ENCODE peak calls at places on chromosomes 2 and 18, in nine cellular contexts. V, L, U, Q, H, W, N, I and O are unnamed samples.

GRCh38 chr18:22169011-22169888 is at the start of gene GATA6:
- DNase-seq in V (peak; percentile 90), L (peak; percentile 93), U (peak; percentile 92), Q (peak; percentile 85), H (peak; percentile 82), W (peak; percentile 81), N (no peak), I (peak; percentile 85), O (peak; percentile 57)

GRCh38 chr2:216695401-216695821 is at the start of gene IGFBP5:
- DNase-seq in V (peak; percentile 92), L (peak; percentile 89), U (peak; percentile 61), Q (no peak), H (peak; percentile 91), W (peak; percentile 73), N (no peak), I (no peak), O (no peak)

GRCh38 chr2:219119422-219120043 is 41.1 kb downstream of the NHEJ1 start:
- DNase-seq in V (peak; percentile 70), L (peak; percentile 60), U (peak; percentile 56), Q (peak; percentile 35), H (peak; percentile 81), W (peak; percentile 67), N (no peak), I (peak; percentile 27), O (no peak)

GRCh38 chr2:237894396-237894979 is 35.1 kb downstream of the RAMP1 start:
- DNase-seq in V (no peak), L (no peak), U (no peak), Q (no peak), H (no peak), W (no peak), N (no peak), I (no peak), O (no peak)

GRCh38 chr2:143058795-143059194 is 70.4 kb upstream of the ARHGAP15 start:
- DNase-seq in V (no peak), L (no peak), U (no peak), Q (no peak), H (no peak), W (no peak), N (no peak), I (no peak), O (no peak)

GRCh38 chr2:59884166-59884565 is 669.3 kb downstream of the BCL11A start:
- DNase-seq in V (no peak), L (no peak), U (no peak), Q (peak; percentile 5), H (no peak), W (no peak), N (no peak), I (no peak), O (no peak)

GRCh38 chr18:79928563-79928960 is 22.9 kb downstream of the SLC66A2 start:
- DNase-seq in V (no peak), L (no peak), U (no peak), Q (no peak), H (no peak), W (no peak), N (no peak), I (no peak), O (no peak)

GRCh38 chr18:64415218-64415617 is 266.3 kb upstream of the LINC00305 start:
- DNase-seq in V (no peak), L (no peak), U (no peak), Q (no peak), H (no peak), W (no peak), N (no peak), I (no peak), O (no peak)

GRCh38 chr2:241185961-241186360 is 2.5 kb upstream of the ANO7 start:
- DNase-seq in V (no peak), L (no peak), U (no peak), Q (no peak), H (no peak), W (no peak), N (no peak), I (no peak), O (no peak)

GRCh38 chr2:85889648-85890281 is 975 bp upstream of the ST3GAL5 start:
- DNase-seq in V (no peak), L (peak; percentile 28), U (no peak), Q (no peak), H (no peak), W (no peak), N (no peak), I (no peak), O (no peak)

GRCh38 chr2:120523766-120524165 is 177.8 kb downstream of the INHBB start:
- DNase-seq in V (no peak), L (no peak), U (no peak), Q (no peak), H (no peak), W (no peak), N (no peak), I (no peak), O (no peak)

GRCh38 chr2:120526997-120527945 is 181.3 kb downstream of the INHBB start:
- DNase-seq in V (no peak), L (no peak), U (no peak), Q (no peak), H (no peak), W (no peak), N (no peak), I (no peak), O (no peak)

GRCh38 chr2:120526047-120526562 is 180.2 kb downstream of the INHBB start:
- DNase-seq in V (no peak), L (no peak), U (no peak), Q (no peak), H (no peak), W (no peak), N (no peak), I (no peak), O (no peak)

GRCh38 chr2:120524174-120524573 is 178.2 kb downstream of the INHBB start:
- DNase-seq in V (no peak), L (no peak), U (no peak), Q (no peak), H (no peak), W (no peak), N (no peak), I (no peak), O (no peak)

DNA sequence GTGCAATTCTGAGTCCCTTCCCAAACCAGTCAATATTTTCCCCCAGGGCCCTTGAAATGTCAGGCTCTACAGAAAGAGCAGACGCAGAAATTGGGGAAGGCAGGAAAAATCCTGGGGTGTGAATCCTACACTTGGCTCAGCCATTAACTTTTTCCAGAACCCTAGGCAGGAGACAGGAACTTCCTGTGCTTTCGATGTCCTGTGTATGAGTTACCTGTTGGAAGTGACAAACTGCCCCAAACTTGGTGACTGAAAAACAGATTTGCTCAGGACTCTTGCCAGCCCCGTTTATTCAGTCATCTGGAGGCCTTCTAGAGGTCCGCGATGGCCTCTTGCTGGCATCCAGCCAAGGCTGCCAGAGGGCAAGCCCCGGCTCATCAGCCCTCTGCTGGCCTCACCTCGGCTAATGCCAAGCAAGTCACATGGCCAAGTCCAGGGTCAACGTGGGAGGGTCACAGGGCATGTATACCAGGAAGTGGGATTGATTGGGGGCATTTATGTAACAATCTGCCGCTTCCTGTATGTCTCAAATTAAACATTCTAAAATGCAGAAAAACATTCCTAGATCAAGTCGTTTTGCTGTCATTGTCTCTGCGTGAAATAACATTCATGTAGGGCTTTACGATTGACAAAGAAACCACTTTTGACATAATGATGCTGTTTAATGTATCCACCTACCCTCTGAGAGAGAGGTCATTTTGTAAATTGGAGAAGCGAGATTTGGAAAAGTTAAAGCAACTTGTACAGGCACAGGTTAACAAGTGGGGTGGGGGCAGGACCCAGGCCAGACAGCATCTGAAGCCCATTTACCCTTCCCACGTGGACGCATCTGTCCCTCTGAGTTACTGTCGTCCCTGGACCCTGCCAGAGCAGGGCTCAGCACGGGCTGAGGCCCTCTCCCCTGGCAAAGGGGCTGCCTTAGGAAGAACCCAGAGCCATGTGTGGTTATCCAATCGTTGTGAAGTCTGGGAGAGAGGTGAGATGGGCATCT is 179.4 kb downstream of the INHBB start:
- DNase-seq in V (peak; percentile 38), L (no peak), U (no peak), Q (no peak), H (peak; percentile 47), W (no peak), N (no peak), I (no peak), O (no peak)
- TF ChIP-seq CTCF in V (no peak), L (no peak), U (no peak), Q (no peak), H (no peak), W (no peak), N (no peak), I (no peak), O (no peak)

GRCh38 chr2:33077841-33078240 is 131.1 kb downstream of the LTBP1 start:
- DNase-seq in V (no peak), L (no peak), U (no peak), Q (no peak), H (no peak), W (no peak), N (no peak), I (no peak), O (no peak)
- H3K4me3 ChIP-seq in V (no peak overlapping the region), L (no peak overlapping the region), U (no peak overlapping the region), Q (no peak overlapping the region), H (no peak overlapping the region), W (no peak overlapping the region), N (no peak overlapping the region), I (no peak overlapping the region), O (no peak overlapping the region)

GRCh38 chr2:7007488-7007845 is 90.3 kb downstream of the RNF144A start:
- DNase-seq in V (no peak), L (no peak), U (no peak), Q (no peak), H (no peak), W (peak; percentile 28), N (no peak), I (no peak), O (no peak)

GRCh38 chr2:7011376-7012083 is 94.3 kb downstream of the RNF144A start:
- DNase-seq in V (no peak), L (peak; percentile 97), U (peak; percentile 95), Q (peak; percentile 6), H (peak; percentile 81), W (peak; percentile 100), N (no peak), I (no peak), O (no peak)

GRCh38 chr2:7009207-7009911 is 92.1 kb downstream of the RNF144A start:
- DNase-seq in V (no peak), L (peak; percentile 81), U (no peak), Q (no peak), H (no peak), W (peak; percentile 78), N (no peak), I (no peak), O (no peak)

GRCh38 chr2:7010376-7010775 is 93.2 kb downstream of the RNF144A start:
- DNase-seq in V (peak; percentile 51), L (peak; percentile 97), U (peak; percentile 74), Q (peak; percentile 29), H (peak; percentile 50), W (peak; percentile 98), N (no peak), I (no peak), O (no peak)

GRCh38 chr2:7007846-7008741 is 90.9 kb downstream of the RNF144A start:
- DNase-seq in V (peak; percentile 93), L (peak; percentile 97), U (peak; percentile 93), Q (peak; percentile 38), H (peak; percentile 33), W (peak; percentile 98), N (no peak), I (no peak), O (no peak)
- TF ChIP-seq CTCF in V (peak; percentile 65), L (peak; percentile 76), U (peak; percentile 83), Q (peak; percentile 12), H (peak; percentile 17), W (peak; percentile 56), N (no peak), I (no peak), O (no peak)

DNA sequence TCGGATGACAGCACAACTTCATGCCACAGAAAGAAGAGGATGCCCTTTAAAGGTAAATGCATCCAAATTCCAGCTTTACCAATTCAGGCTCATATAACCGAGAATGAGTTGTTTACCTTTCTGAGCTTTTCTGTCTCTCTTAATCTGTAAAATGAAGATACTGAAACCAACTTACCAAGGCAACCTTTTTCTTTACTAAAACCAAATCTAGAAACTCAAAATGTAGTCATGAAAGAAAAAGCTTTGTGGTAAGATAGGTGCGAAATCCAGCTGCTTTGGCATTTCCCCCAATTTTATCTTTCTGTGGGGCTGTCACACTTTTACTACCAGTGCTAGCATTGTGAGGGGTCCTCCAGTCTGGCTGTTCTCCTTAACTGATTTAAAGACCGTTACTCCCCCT is 240.4 kb downstream of the IKZF2 start:
- DNase-seq in V (no peak), L (no peak), U (no peak), Q (no peak), H (no peak), W (no peak), N (no peak), I (no peak), O (no peak)
- H3K4me3 ChIP-seq in V (no peak overlapping the region), L (no peak overlapping the region), U (no peak overlapping the region), Q (no peak overlapping the region), H (no peak overlapping the region), W (no peak overlapping the region), N (no peak overlapping the region), I (no peak overlapping the region), O (no peak overlapping the region)